ENCODE peak calls at places on chromosomes 16 and 17, in seven cellular contexts. Z is GM23338; U is HCT116; O is CD8-positive, alpha-beta T cell; A is astrocyte of the cerebellum; K is AG10803; S is body of pancreas. G is an unnamed sample.

GRCh38 chr16:89264800-89265550 is 47.5 kb downstream of the ZNF778 start:
- DNase-seq in Z (no peak), U (no peak), O (no peak), A (no peak), K (no peak), S (no peak), G (no peak)

GRCh38 chr17:64084086-64084939 is 45.6 kb downstream of the ERN1 start:
- DNase-seq in Z (peak; percentile 49), U (no peak), O (no peak), A (peak; percentile 43), K (peak; percentile 67), S (peak; percentile 57), G (peak; percentile 75)

GRCh38 chr17:65902165-65902564 is 289.8 kb downstream of the CEP112 start:
- DNase-seq in Z (no peak), U (no peak), O (no peak), A (no peak), K (no peak), S (no peak), G (no peak)

GRCh38 chr17:56937688-56938087 is 23.2 kb downstream of the COIL start:
- DNase-seq in Z (no peak), U (no peak), O (no peak), A (no peak), K (no peak), S (no peak), G (peak; percentile 32)

GRCh38 chr16:24125199-24125598 is 130.9 kb upstream of the CACNG3 start:
- DNase-seq in Z (peak; percentile 32), U (no peak), O (no peak), A (no peak), K (no peak), S (no peak), G (no peak)

GRCh38 chr16:11667824-11668589 is at the start of gene SNN:
- DNase-seq in Z (peak; percentile 93), U (peak; percentile 39), O (peak; percentile 86), A (peak; percentile 44), K (peak; percentile 76), S (peak; percentile 87), G (peak; percentile 66)

GRCh38 chr16:24844101-24845030 is 1.4 kb upstream of the SLC5A11 start:
- DNase-seq in Z (no peak), U (peak; percentile 42), O (no peak), A (no peak), K (no peak), S (no peak), G (peak; percentile 20)

GRCh38 chr17:6683730-6684459 is 29.3 kb downstream of the SLC13A5 start:
- DNase-seq in Z (no peak), U (no peak), O (no peak), A (no peak), K (no peak), S (no peak), G (no peak)

GRCh38 chr16:23160574-23160973 is 11.3 kb upstream of the USP31 start:
- DNase-seq in Z (peak; percentile 39), U (no peak), O (no peak), A (no peak), K (no peak), S (no peak), G (no peak)

GRCh38 chr16:69410285-69410990 is 14.0 kb upstream of the CYB5B start:
- DNase-seq in Z (no peak), U (peak; percentile 83), O (no peak), A (peak; percentile 23), K (peak; percentile 62), S (no peak), G (peak; percentile 86)

GRCh38 chr16:25523183-25523582 is 168.6 kb upstream of the HS3ST4 start:
- DNase-seq in Z (peak; percentile 10), U (no peak), O (no peak), A (no peak), K (no peak), S (no peak), G (no peak)

GRCh38 chr16:87125206-87126155 is 191.7 kb downstream of the C16orf95 start:
- DNase-seq in Z (no peak), U (no peak), O (no peak), A (no peak), K (no peak), S (no peak), G (no peak)

GRCh38 chr17:19464033-19465026 is 53.3 kb downstream of the RNF112 start:
- DNase-seq in Z (no peak), U (no peak), O (no peak), A (peak; percentile 29), K (peak; percentile 65), S (no peak), G (peak; percentile 76)

GRCh38 chr17:75927286-75927922 is 13.4 kb downstream of the FBF1 start:
- DNase-seq in Z (peak; percentile 80), U (peak; percentile 46), O (no peak), A (no peak), K (peak; percentile 13), S (no peak), G (peak; percentile 7)

GRCh38 chr17:7997186-7997585 is 5.2 kb upstream of the GUCY2D start:
- DNase-seq in Z (peak; percentile 90), U (peak; percentile 67), O (peak; percentile 29), A (no peak), K (peak; percentile 22), S (peak; percentile 54), G (peak; percentile 50)

GRCh38 chr16:72050769-72051464 is 3.4 kb upstream of the HP start:
- DNase-seq in Z (no peak), U (no peak), O (no peak), A (no peak), K (peak; percentile 46), S (no peak), G (no peak)

GRCh38 chr16:21663889-21664647 is at the start of gene OTOA:
- DNase-seq in Z (peak; percentile 78), U (no peak), O (peak; percentile 39), A (no peak), K (no peak), S (no peak), G (no peak)

GRCh38 chr16:85575910-85576309 is 37.2 kb upstream of the GSE1 start:
- DNase-seq in Z (no peak), U (no peak), O (no peak), A (no peak), K (no peak), S (no peak), G (no peak)

GRCh38 chr16:70163596-70163995 is 10.0 kb upstream of the CLEC18C start:
- DNase-seq in Z (no peak), U (no peak), O (no peak), A (no peak), K (no peak), S (no peak), G (no peak)

GRCh38 chr16:11175850-11176341 is 80.1 kb downstream of the SOCS1 start:
- DNase-seq in Z (no peak), U (no peak), O (no peak), A (no peak), K (no peak), S (no peak), G (no peak)

GRCh38 chr16:35193956-35194355 is 1734.5 kb downstream of the TP53TG3F start:
- DNase-seq in Z (no peak), U (no peak), O (no peak), A (no peak), K (no peak), S (no peak), G (no peak)

GRCh38 chr16:10114411-10114810 is 67.8 kb downstream of the GRIN2A start:
- DNase-seq in Z (no peak), U (no peak), O (no peak), A (no peak), K (peak; percentile 69), S (no peak), G (no peak)

GRCh38 chr16:61374071-61374470 is 662.2 kb downstream of the CDH8 start:
- DNase-seq in Z (no peak), U (no peak), O (no peak), A (no peak), K (no peak), S (no peak), G (no peak)

GRCh38 chr16:27698266-27698665 is 148.3 kb downstream of the KATNIP start:
- DNase-seq in Z (peak; percentile 92), U (no peak), O (no peak), A (no peak), K (no peak), S (no peak), G (no peak)

GRCh38 chr17:3635474-3636153 is 436 bp downstream of the SHPK start:
- DNase-seq in Z (peak; percentile 29), U (no peak), O (no peak), A (no peak), K (no peak), S (no peak), G (no peak)

GRCh38 chr17:56973520-56973919 is 4.4 kb upstream of the SCPEP1 start:
- DNase-seq in Z (no peak), U (no peak), O (no peak), A (no peak), K (no peak), S (no peak), G (peak; percentile 23)

GRCh38 chr17:77374170-77374936 is 233.6 kb downstream of the SEC14L1 start:
- DNase-seq in Z (peak; percentile 92), U (no peak), O (peak; percentile 73), A (peak; percentile 73), K (peak; percentile 85), S (peak; percentile 79), G (peak; percentile 90)
- TF ChIP-seq CTCF in Z (peak; percentile 54), U (no peak), O (peak; percentile 38), A (peak; percentile 48), K (peak; percentile 48), S (peak; percentile 17), G (peak; percentile 57)

GRCh38 chr17:69502488-69502887 is 88.0 kb downstream of the MAP2K6 start:
- DNase-seq in Z (no peak), U (no peak), O (no peak), A (no peak), K (no peak), S (no peak), G (no peak)
- H3K4me3 ChIP-seq in Z (peak overlapping the region; percentile 22), U (no peak overlapping the region), O (no peak overlapping the region), A (peak overlapping the region; percentile 28), K (peak overlapping the region; percentile 50), S (no peak overlapping the region), G (no peak overlapping the region)

DNA sequence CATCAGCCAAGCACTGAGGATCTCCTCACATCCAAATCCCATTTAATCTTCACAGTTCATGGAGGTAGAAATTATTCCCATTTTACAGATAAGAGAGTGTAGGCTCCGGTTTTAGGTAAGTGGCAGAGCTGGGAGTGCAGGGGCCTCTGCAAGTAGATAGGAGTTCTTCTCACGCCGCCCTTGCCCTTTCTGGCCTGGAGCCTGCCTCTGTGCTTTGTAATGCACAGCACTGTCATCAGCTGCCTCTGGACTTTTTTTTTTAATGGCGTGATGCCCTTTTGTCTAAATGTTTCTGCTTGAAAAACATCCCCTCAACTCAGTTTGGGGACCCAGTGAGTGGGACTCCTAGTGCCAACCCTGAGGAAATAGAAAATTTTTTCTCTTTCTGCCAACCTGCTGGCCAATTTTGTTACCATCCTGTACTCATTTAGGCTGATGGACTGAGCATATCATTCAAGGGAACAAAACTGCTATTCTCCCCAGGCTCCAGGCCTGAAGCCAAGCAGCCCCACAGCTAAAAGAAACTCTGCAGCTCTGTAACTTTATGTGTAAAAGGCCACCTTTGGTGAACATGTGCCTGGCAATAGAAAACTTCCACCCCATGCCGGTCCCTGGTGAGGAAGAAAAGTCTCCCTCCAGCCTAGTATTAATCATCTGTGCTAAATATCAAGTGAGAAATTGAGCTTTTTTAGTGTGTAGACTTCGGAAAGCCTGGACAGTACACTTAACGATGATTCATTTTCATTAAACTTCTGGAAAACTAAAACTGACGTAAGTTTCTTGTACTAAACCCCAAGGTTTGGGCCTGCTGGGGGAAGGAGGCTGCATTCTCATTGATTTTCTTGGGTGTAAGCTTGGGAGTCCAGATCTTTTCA is 22.5 kb downstream of the SLC6A2 start:
- DNase-seq in Z (no peak), U (no peak), O (no peak), A (no peak), K (no peak), S (no peak), G (no peak)
- TF ChIP-seq CTCF in Z (no peak), U (no peak), O (no peak), A (no peak), K (no peak), S (no peak), G (no peak)

GRCh38 chr16:83706394-83706793 is 101.4 kb upstream of the HSBP1 start:
- DNase-seq in Z (no peak), U (no peak), O (no peak), A (no peak), K (peak; percentile 71), S (no peak), G (peak; percentile 4)
- H3K4me3 ChIP-seq in Z (no peak overlapping the region), U (no peak overlapping the region), O (no peak overlapping the region), A (no peak overlapping the region), K (no peak overlapping the region), S (no peak overlapping the region), G (no peak overlapping the region)